ENCODE peak calls at places on chromosomes 7 and 10, in ten cellular contexts. One of them, this sample, is unnamed. For H3K4me1, the result is how much of the 10 kb centered on the place peaks cover.

GRCh38 chr7:99008921-99009530 is 130.7 kb downstream of the TRRAP start:
- DNase-seq in right atrium auricular region: peak
- DNase-seq in CD8-positive, alpha-beta T cell: peak
- DNase-seq in MM.1S: no peak
- DNase-seq in heart left ventricle: no peak
- DNase-seq in OCI-LY7: no peak
- DNase-seq in IMR-90: no peak
- DNase-seq in fibroblast of lung: no peak
- DNase-seq in esophagus muscularis mucosa: no peak
- DNase-seq in CD4-positive, alpha-beta memory T cell: no peak
- DNase-seq in this sample: no peak

GRCh38 chr10:122162566-122163181 is 108.4 kb upstream of the BTBD16 start:
- DNase-seq in CD4-positive, alpha-beta memory T cell: no peak
- DNase-seq in CD8-positive, alpha-beta T cell: no peak
- DNase-seq in right atrium auricular region: no peak
- DNase-seq in OCI-LY7: no peak
- DNase-seq in MM.1S: no peak
- DNase-seq in fibroblast of lung: peak
- DNase-seq in esophagus muscularis mucosa: no peak
- DNase-seq in IMR-90: no peak
- DNase-seq in heart left ventricle: peak
- DNase-seq in this sample: no peak

GRCh38 chr7:140200102-140200989 is 23.6 kb upstream of the KDM7A start:
- DNase-seq in fibroblast of lung: peak
- DNase-seq in IMR-90: peak
- DNase-seq in esophagus muscularis mucosa: no peak
- DNase-seq in CD8-positive, alpha-beta T cell: no peak
- DNase-seq in right atrium auricular region: peak
- DNase-seq in MM.1S: no peak
- DNase-seq in OCI-LY7: no peak
- DNase-seq in CD4-positive, alpha-beta memory T cell: no peak
- DNase-seq in heart left ventricle: peak
- DNase-seq in this sample: no peak

GRCh38 chr7:100726998-100727761 is 6.2 kb upstream of the ZAN start:
- DNase-seq in heart left ventricle: no peak
- DNase-seq in MM.1S: no peak
- DNase-seq in CD8-positive, alpha-beta T cell: no peak
- DNase-seq in IMR-90: peak
- DNase-seq in CD4-positive, alpha-beta memory T cell: no peak
- DNase-seq in right atrium auricular region: no peak
- DNase-seq in esophagus muscularis mucosa: no peak
- DNase-seq in OCI-LY7: no peak
- DNase-seq in fibroblast of lung: peak
- DNase-seq in this sample: no peak

GRCh38 chr10:4278161-4278560 is 493.2 kb upstream of the KLF6 start:
- DNase-seq in right atrium auricular region: no peak
- DNase-seq in fibroblast of lung: no peak
- DNase-seq in esophagus muscularis mucosa: peak
- DNase-seq in OCI-LY7: no peak
- DNase-seq in MM.1S: no peak
- DNase-seq in IMR-90: no peak
- DNase-seq in CD8-positive, alpha-beta T cell: no peak
- DNase-seq in heart left ventricle: no peak
- DNase-seq in CD4-positive, alpha-beta memory T cell: no peak
- DNase-seq in this sample: no peak

GRCh38 chr7:101411477-101411954 is 48.8 kb downstream of the COL26A1 start:
- DNase-seq in esophagus muscularis mucosa: no peak
- DNase-seq in right atrium auricular region: no peak
- DNase-seq in fibroblast of lung: no peak
- DNase-seq in CD8-positive, alpha-beta T cell: no peak
- DNase-seq in MM.1S: no peak
- DNase-seq in heart left ventricle: no peak
- DNase-seq in CD4-positive, alpha-beta memory T cell: no peak
- DNase-seq in OCI-LY7: no peak
- DNase-seq in IMR-90: no peak
- DNase-seq in this sample: no peak

GRCh38 chr10:90751107-90751997 is 106.5 kb downstream of the HTR7 start:
- DNase-seq in CD4-positive, alpha-beta memory T cell: peak
- DNase-seq in IMR-90: peak
- DNase-seq in esophagus muscularis mucosa: no peak
- DNase-seq in fibroblast of lung: peak
- DNase-seq in right atrium auricular region: no peak
- DNase-seq in MM.1S: peak
- DNase-seq in heart left ventricle: no peak
- DNase-seq in OCI-LY7: peak
- DNase-seq in CD8-positive, alpha-beta T cell: peak
- DNase-seq in this sample: no peak

GRCh38 chr7:143876218-143876617 is 25.8 kb downstream of the TCAF1 start:
- DNase-seq in CD8-positive, alpha-beta T cell: no peak
- DNase-seq in IMR-90: no peak
- DNase-seq in MM.1S: no peak
- DNase-seq in heart left ventricle: no peak
- DNase-seq in OCI-LY7: no peak
- DNase-seq in fibroblast of lung: no peak
- DNase-seq in CD4-positive, alpha-beta memory T cell: no peak
- DNase-seq in esophagus muscularis mucosa: no peak
- DNase-seq in right atrium auricular region: no peak
- DNase-seq in this sample: no peak

GRCh38 chr7:102990642-102991041 is 77.8 kb downstream of the LRRC17 start:
- DNase-seq in CD8-positive, alpha-beta T cell: no peak
- DNase-seq in IMR-90: no peak
- DNase-seq in esophagus muscularis mucosa: no peak
- DNase-seq in fibroblast of lung: no peak
- DNase-seq in OCI-LY7: no peak
- DNase-seq in CD4-positive, alpha-beta memory T cell: no peak
- DNase-seq in heart left ventricle: no peak
- DNase-seq in MM.1S: no peak
- DNase-seq in right atrium auricular region: no peak
- DNase-seq in this sample: no peak

GRCh38 chr7:102988088-102988487 is 75.3 kb downstream of the LRRC17 start:
- DNase-seq in OCI-LY7: no peak
- DNase-seq in esophagus muscularis mucosa: no peak
- DNase-seq in right atrium auricular region: no peak
- DNase-seq in fibroblast of lung: no peak
- DNase-seq in IMR-90: no peak
- DNase-seq in heart left ventricle: no peak
- DNase-seq in CD4-positive, alpha-beta memory T cell: no peak
- DNase-seq in CD8-positive, alpha-beta T cell: no peak
- DNase-seq in MM.1S: no peak
- DNase-seq in this sample: no peak

GRCh38 chr7:102991077-102991539 is 78.3 kb downstream of the LRRC17 start:
- DNase-seq in CD8-positive, alpha-beta T cell: no peak
- DNase-seq in right atrium auricular region: no peak
- DNase-seq in OCI-LY7: no peak
- DNase-seq in fibroblast of lung: no peak
- DNase-seq in MM.1S: no peak
- DNase-seq in esophagus muscularis mucosa: no peak
- DNase-seq in heart left ventricle: no peak
- DNase-seq in IMR-90: no peak
- DNase-seq in CD4-positive, alpha-beta memory T cell: no peak
- DNase-seq in this sample: no peak

GRCh38 chr7:102988631-102989030 is 75.8 kb downstream of the LRRC17 start:
- DNase-seq in heart left ventricle: no peak
- DNase-seq in IMR-90: no peak
- DNase-seq in MM.1S: no peak
- DNase-seq in CD8-positive, alpha-beta T cell: no peak
- DNase-seq in fibroblast of lung: no peak
- DNase-seq in OCI-LY7: no peak
- DNase-seq in right atrium auricular region: no peak
- DNase-seq in CD4-positive, alpha-beta memory T cell: no peak
- DNase-seq in esophagus muscularis mucosa: no peak
- DNase-seq in this sample: no peak

DNA sequence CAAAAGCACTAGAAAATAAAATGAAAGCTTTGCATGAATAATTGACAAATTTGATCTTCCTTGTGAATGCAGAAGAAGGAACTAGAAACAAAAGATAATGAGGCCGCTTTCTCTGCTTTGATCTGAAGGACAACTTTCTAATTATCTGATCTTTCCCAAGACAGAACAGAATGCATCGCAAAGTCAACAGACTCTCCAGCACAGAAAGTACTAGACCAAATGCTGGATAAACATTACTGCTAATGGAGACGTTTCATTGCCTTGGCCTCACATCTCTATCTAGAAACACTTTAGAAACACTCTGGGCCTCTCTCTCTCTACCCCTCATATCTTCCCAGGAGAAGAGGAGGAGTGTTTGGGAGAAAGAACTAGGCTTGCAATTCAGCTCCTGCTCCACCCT is 76.4 kb downstream of the LRRC17 start:
- DNase-seq in heart left ventricle: no peak
- DNase-seq in right atrium auricular region: no peak
- DNase-seq in OCI-LY7: no peak
- DNase-seq in esophagus muscularis mucosa: no peak
- DNase-seq in MM.1S: no peak
- DNase-seq in CD8-positive, alpha-beta T cell: no peak
- DNase-seq in fibroblast of lung: no peak
- DNase-seq in CD4-positive, alpha-beta memory T cell: no peak
- DNase-seq in IMR-90: no peak
- DNase-seq in this sample: no peak
- H3K4me1 ChIP-seq in heart left ventricle: under half
- H3K4me1 ChIP-seq in right atrium auricular region: under half
- H3K4me1 ChIP-seq in OCI-LY7: under half
- H3K4me1 ChIP-seq in esophagus muscularis mucosa: under half
- H3K4me1 ChIP-seq in MM.1S: under half
- H3K4me1 ChIP-seq in CD8-positive, alpha-beta T cell: under half
- H3K4me1 ChIP-seq in fibroblast of lung: under half
- H3K4me1 ChIP-seq in CD4-positive, alpha-beta memory T cell: under half
- H3K4me1 ChIP-seq in IMR-90: under half
- H3K4me1 ChIP-seq in this sample: under half

GRCh38 chr7:157402911-157403534 is 66.2 kb downstream of the DNAJB6 start:
- DNase-seq in OCI-LY7: no peak
- DNase-seq in esophagus muscularis mucosa: no peak
- DNase-seq in CD4-positive, alpha-beta memory T cell: no peak
- DNase-seq in right atrium auricular region: no peak
- DNase-seq in CD8-positive, alpha-beta T cell: no peak
- DNase-seq in MM.1S: no peak
- DNase-seq in heart left ventricle: peak
- DNase-seq in IMR-90: peak
- DNase-seq in fibroblast of lung: no peak
- DNase-seq in this sample: no peak
- H3K27ac ChIP-seq in OCI-LY7: no peak
- H3K27ac ChIP-seq in esophagus muscularis mucosa: no peak
- H3K27ac ChIP-seq in CD4-positive, alpha-beta memory T cell: no peak
- H3K27ac ChIP-seq in right atrium auricular region: peak
- H3K27ac ChIP-seq in CD8-positive, alpha-beta T cell: no peak
- H3K27ac ChIP-seq in MM.1S: no peak
- H3K27ac ChIP-seq in heart left ventricle: peak
- H3K27ac ChIP-seq in IMR-90: no peak
- H3K27ac ChIP-seq in fibroblast of lung: no peak
- H3K27ac ChIP-seq in this sample: peak

DNA sequence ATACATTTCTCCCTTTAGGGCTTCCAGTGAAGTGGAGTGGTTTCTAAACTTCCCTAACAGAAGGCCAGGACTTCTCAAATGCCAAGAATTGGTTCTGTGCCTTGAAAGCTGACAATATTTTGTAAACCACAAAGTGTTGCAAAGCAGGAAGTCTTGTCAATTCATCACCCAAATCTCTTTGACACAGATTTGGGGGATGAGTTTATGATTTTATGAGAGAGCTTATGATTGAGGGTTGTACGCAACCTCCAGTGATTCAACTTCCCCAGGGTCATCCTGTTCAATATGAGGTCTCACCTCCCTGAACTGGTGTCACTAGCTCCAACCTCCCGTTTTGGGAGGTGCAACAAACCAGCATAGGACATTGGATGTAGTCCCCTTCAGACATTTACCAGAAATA is 83.7 kb downstream of the PRLHR start:
- DNase-seq in IMR-90: no peak
- DNase-seq in heart left ventricle: no peak
- DNase-seq in OCI-LY7: no peak
- DNase-seq in CD8-positive, alpha-beta T cell: no peak
- DNase-seq in right atrium auricular region: no peak
- DNase-seq in MM.1S: no peak
- DNase-seq in fibroblast of lung: no peak
- DNase-seq in esophagus muscularis mucosa: no peak
- DNase-seq in CD4-positive, alpha-beta memory T cell: no peak
- DNase-seq in this sample: no peak
- H3K4me1 ChIP-seq in IMR-90: under half
- H3K4me1 ChIP-seq in heart left ventricle: under half
- H3K4me1 ChIP-seq in OCI-LY7: under half
- H3K4me1 ChIP-seq in CD8-positive, alpha-beta T cell: under half
- H3K4me1 ChIP-seq in right atrium auricular region: under half
- H3K4me1 ChIP-seq in MM.1S: under half
- H3K4me1 ChIP-seq in fibroblast of lung: under half
- H3K4me1 ChIP-seq in esophagus muscularis mucosa: under half
- H3K4me1 ChIP-seq in CD4-positive, alpha-beta memory T cell: under half
- H3K4me1 ChIP-seq in this sample: under half

GRCh38 chr7:116617878-116618277 is 54.1 kb upstream of the MET start:
- DNase-seq in CD8-positive, alpha-beta T cell: no peak
- DNase-seq in IMR-90: no peak
- DNase-seq in right atrium auricular region: no peak
- DNase-seq in fibroblast of lung: no peak
- DNase-seq in heart left ventricle: no peak
- DNase-seq in MM.1S: no peak
- DNase-seq in OCI-LY7: no peak
- DNase-seq in esophagus muscularis mucosa: no peak
- DNase-seq in CD4-positive, alpha-beta memory T cell: no peak
- DNase-seq in this sample: no peak

GRCh38 chr7:116621649-116622048 is 50.3 kb upstream of the MET start:
- DNase-seq in MM.1S: no peak
- DNase-seq in CD8-positive, alpha-beta T cell: no peak
- DNase-seq in right atrium auricular region: no peak
- DNase-seq in CD4-positive, alpha-beta memory T cell: no peak
- DNase-seq in IMR-90: no peak
- DNase-seq in fibroblast of lung: no peak
- DNase-seq in esophagus muscularis mucosa: no peak
- DNase-seq in heart left ventricle: no peak
- DNase-seq in OCI-LY7: no peak
- DNase-seq in this sample: no peak

GRCh38 chr7:116614509-116615285 is 57.3 kb upstream of the MET start:
- DNase-seq in MM.1S: no peak
- DNase-seq in CD4-positive, alpha-beta memory T cell: no peak
- DNase-seq in esophagus muscularis mucosa: no peak
- DNase-seq in OCI-LY7: no peak
- DNase-seq in heart left ventricle: no peak
- DNase-seq in right atrium auricular region: no peak
- DNase-seq in fibroblast of lung: no peak
- DNase-seq in CD8-positive, alpha-beta T cell: no peak
- DNase-seq in IMR-90: no peak
- DNase-seq in this sample: no peak

GRCh38 chr7:116618729-116619128 is 53.3 kb upstream of the MET start:
- DNase-seq in fibroblast of lung: no peak
- DNase-seq in esophagus muscularis mucosa: no peak
- DNase-seq in IMR-90: no peak
- DNase-seq in right atrium auricular region: no peak
- DNase-seq in MM.1S: no peak
- DNase-seq in CD4-positive, alpha-beta memory T cell: no peak
- DNase-seq in OCI-LY7: no peak
- DNase-seq in heart left ventricle: no peak
- DNase-seq in CD8-positive, alpha-beta T cell: no peak
- DNase-seq in this sample: no peak

DNA sequence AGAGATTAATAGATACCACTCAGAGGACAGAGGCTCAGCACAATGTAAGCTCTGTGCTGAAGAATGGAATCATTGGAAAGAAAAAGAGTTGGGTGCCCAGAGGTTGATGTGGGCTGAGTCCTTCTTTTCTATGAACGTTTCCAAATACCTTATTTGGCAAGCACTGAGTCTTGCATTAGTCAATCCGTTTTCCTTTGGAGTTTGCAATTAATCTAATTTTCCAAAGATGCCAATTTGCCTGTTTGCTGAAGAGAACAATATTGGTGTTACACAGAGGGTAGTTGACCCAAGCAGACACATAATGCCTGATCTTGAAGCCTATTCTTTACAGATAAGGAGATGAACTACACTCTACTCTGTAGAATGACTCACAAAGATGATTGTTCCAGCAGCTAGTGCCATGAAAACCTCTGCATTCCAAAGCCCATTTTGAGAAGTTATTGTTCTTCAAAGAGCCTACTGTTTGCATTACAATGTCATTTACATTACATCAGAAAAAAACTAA is 55.4 kb upstream of the MET start:
- DNase-seq in CD4-positive, alpha-beta memory T cell: no peak
- DNase-seq in IMR-90: peak
- DNase-seq in right atrium auricular region: no peak
- DNase-seq in CD8-positive, alpha-beta T cell: no peak
- DNase-seq in OCI-LY7: no peak
- DNase-seq in MM.1S: no peak
- DNase-seq in heart left ventricle: no peak
- DNase-seq in esophagus muscularis mucosa: no peak
- DNase-seq in fibroblast of lung: peak
- DNase-seq in this sample: no peak
- H3K27ac ChIP-seq in CD4-positive, alpha-beta memory T cell: no peak
- H3K27ac ChIP-seq in IMR-90: no peak
- H3K27ac ChIP-seq in right atrium auricular region: no peak
- H3K27ac ChIP-seq in CD8-positive, alpha-beta T cell: no peak
- H3K27ac ChIP-seq in OCI-LY7: no peak
- H3K27ac ChIP-seq in MM.1S: no peak
- H3K27ac ChIP-seq in heart left ventricle: no peak
- H3K27ac ChIP-seq in esophagus muscularis mucosa: no peak
- H3K27ac ChIP-seq in fibroblast of lung: no peak
- H3K27ac ChIP-seq in this sample: no peak